ENCODE peak calls at places on chromosomes 4 and X, in four cellular contexts. Q is heart right ventricle, O is cardiac fibroblast, J is body of pancreas. D is an unnamed sample.

GRCh38 chr4:184361443-184361842 is 112.9 kb downstream of the IRF2 start:
- DNase-seq in Q (no peak), O (peak), J (no peak), D (no peak)

GRCh38 chr4:140641789-140642439 is 73.2 kb upstream of the UCP1 start:
- DNase-seq in Q (no peak), O (no peak), J (peak), D (no peak)

GRCh38 chr4:147542229-147542990 is 61.5 kb downstream of the EDNRA start:
- DNase-seq in Q (no peak), O (no peak), J (no peak), D (no peak)

GRCh38 chr4:6991771-6992557 is 51.2 kb upstream of the TADA2B start:
- DNase-seq in Q (no peak), O (peak), J (peak), D (no peak)

GRCh38 chr4:161428180-161428965 is 735.4 kb downstream of the FSTL5 start:
- DNase-seq in Q (no peak), O (no peak), J (no peak), D (no peak)

GRCh38 chr4:14184265-14184664 is 556.7 kb upstream of the BOD1L1 start:
- DNase-seq in Q (peak), O (peak), J (peak), D (no peak)

GRCh38 chrX:69133561-69134542 is 31.4 kb downstream of the PJA1 start:
- DNase-seq in Q (peak), O (peak), J (no peak), D (no peak)

GRCh38 chr4:121785479-121785878 is 15.6 kb upstream of the EXOSC9 start:
- DNase-seq in Q (no peak), O (peak), J (no peak), D (no peak)

GRCh38 chrX:135484636-135485289 is 35.7 kb upstream of the INTS6L start:
- DNase-seq in Q (no peak), O (peak), J (peak), D (no peak)

GRCh38 chrX:78105944-78106650 is 2.0 kb downstream of the PGK1 start:
- DNase-seq in Q (no peak), O (no peak), J (no peak), D (no peak)

GRCh38 chr4:183393446-183393845 is 51.0 kb upstream of the CDKN2AIP start:
- DNase-seq in Q (no peak), O (no peak), J (no peak), D (no peak)

GRCh38 chr4:102344520-102344954 is 745 bp downstream of the SLC39A8 start:
- DNase-seq in Q (peak), O (peak), J (no peak), D (peak)

GRCh38 chrX:63361494-63361893 is 10.4 kb upstream of the SPIN4 start:
- DNase-seq in Q (no peak), O (no peak), J (no peak), D (no peak)

GRCh38 chr4:5710962-5711478 is at the start of gene EVC:
- DNase-seq in Q (peak), O (peak), J (peak), D (peak)

GRCh38 chr4:5711479-5712184 is 631 bp downstream of the EVC start:
- DNase-seq in Q (no peak), O (peak), J (peak), D (no peak)

GRCh38 chr4:5708171-5708828 is at the start of gene EVC2:
- DNase-seq in Q (peak), O (peak), J (peak), D (peak)

GRCh38 chr4:5708829-5709680 is 696 bp upstream of the EVC2 start:
- DNase-seq in Q (no peak), O (no peak), J (no peak), D (no peak)

DNA sequence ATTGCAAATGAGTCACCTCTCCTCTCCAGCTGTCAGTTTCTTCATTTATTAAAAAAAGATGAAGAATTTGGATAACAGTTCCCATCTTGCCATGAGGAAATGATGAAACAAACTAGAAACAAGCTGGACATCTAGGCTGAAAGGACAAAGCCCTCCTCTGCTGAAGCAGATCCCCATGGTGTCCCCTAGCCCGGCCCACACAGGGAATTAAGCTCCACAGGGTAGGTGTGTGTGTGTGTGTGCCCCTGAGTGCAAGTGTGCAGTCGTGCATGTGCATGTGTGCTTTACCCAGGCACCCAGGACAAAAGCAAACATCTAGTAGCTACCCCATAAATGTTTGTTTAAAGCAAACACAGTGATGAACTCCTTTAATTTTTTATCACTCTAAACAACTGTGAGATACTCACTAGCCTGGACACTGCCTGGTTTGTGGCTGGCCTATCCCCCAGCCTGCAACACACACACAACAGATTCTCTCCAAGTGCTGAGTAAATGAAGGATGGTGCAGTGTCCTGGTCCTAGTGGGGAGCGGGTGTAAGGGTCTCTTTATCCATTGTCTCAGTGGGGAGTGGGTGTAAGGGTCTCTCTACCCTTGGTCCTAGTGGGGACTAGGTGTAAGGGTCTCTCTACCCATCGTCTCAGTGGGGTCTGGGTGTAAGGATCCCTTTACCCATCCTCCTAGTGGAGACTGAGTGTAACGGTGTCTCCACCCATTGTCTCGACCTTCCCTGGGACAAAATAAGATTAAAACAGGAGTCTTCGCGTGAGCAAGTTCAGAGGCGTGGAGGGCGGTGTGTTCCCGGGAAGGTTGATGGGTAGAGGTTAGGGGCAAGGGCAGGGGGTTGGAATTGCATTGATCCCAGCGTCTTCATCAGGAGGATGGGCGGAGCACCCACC is 688 bp upstream of the EVC start:
- DNase-seq in Q (no peak), O (peak), J (no peak), D (no peak)
- TF ChIP-seq CTCF in Q (no peak), O (peak), J (no peak), D (peak)

DNA sequence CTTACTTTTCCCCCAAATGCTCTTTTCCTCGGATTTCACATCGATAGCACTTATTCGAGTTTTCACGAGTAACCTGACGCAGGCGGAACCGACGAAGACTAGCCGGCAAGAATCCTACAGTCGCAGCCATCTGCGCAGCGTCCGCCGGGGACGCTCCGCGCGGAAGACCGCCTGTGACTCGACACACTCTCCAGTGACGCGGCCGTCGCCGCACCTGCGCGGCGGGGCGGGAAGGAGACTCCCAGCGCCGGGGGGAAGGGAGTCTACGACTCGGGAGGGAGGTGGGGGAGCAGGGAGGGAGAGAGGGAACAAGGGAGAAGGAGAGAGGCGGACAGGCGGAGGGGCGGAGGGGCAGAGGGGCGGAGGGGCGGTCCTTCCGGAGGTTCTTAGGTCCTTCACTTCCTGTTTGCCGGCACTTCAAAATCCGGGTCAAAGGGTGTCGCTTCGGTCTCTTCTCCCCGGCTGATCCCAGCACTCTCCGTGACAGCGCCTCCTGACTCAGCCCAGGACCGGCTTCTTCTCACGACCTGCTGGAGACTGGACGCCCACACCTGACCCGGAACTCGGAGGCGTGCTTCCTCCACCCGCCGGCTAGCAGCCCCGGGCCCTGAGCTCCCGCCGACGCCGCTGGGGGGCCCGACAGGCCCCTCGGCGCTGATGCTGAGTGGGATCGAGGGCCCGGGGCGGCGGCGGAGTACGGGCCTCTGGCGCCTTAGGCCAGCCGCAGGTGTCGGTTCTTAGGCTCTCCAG is at the start of gene USP38:
- DNase-seq in Q (peak), O (peak), J (peak), D (peak)
- TF ChIP-seq CTCF in Q (no peak), O (no peak), J (no peak), D (no peak)

DNA sequence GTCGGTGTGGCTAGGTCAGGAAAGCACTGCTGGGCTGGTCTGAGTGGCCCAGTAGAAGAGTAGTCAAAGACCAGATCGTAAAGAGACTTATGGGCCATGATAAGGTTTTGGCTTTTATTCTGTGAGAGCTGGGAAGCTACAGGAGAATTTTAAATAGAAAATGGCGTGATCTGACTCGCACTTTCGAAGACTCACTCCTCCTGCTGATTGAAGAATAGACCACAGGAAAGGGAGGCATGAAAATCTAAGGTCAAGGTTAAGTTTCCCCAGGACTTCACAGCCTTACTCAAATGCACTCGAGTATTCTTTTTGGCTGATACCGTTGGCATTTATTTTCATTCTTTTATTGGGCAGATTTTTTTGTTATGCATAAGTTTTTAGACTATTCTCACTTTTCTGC is 231.4 kb upstream of the ANKRD50 start:
- DNase-seq in Q (no peak), O (no peak), J (no peak), D (no peak)
- TF ChIP-seq CTCF in Q (no peak), O (no peak), J (no peak), D (no peak)

GRCh38 chrX:115958687-115959359 is 211.7 kb upstream of the AGTR2 start:
- DNase-seq in Q (no peak), O (no peak), J (no peak), D (no peak)
- TF ChIP-seq CTCF in Q (no peak), O (no peak), J (no peak), D (no peak)

D was measured in transverse colon.